ENCODE peak calls at places on chromosome 11, in five cellular contexts. R, D, C, X and Q are unnamed samples.

GRCh38 chr11:72676874-72677341 is 2.7 kb upstream of the PDE2A start:
- DNase-seq in R (peak), D (peak), C (peak), X (peak), Q (peak)

GRCh38 chr11:12430351-12430750 is 53.0 kb downstream of the PARVA start:
- DNase-seq in R (no peak), D (peak), C (no peak), X (no peak), Q (peak)

GRCh38 chr11:113519989-113520613 is 44.9 kb upstream of the DRD2 start:
- DNase-seq in R (no peak), D (no peak), C (no peak), X (no peak), Q (no peak)

GRCh38 chr11:67272327-67273259 is 6.3 kb downstream of the GRK2 start:
- DNase-seq in R (no peak), D (no peak), C (no peak), X (no peak), Q (no peak)

GRCh38 chr11:104352036-104352435 is 188.1 kb upstream of the PDGFD start:
- DNase-seq in R (no peak), D (no peak), C (no peak), X (no peak), Q (no peak)

GRCh38 chr11:59216654-59217640 is 4.2 kb upstream of the MPEG1 start:
- DNase-seq in R (no peak), D (peak), C (no peak), X (no peak), Q (no peak)

GRCh38 chr11:94895451-94895850 is 77.9 kb downstream of the CWC15 start:
- DNase-seq in R (no peak), D (peak), C (no peak), X (no peak), Q (peak)

GRCh38 chr11:33475999-33476398 is 218.8 kb downstream of the HIPK3 start:
- DNase-seq in R (no peak), D (peak), C (no peak), X (no peak), Q (peak)

GRCh38 chr11:206516-207212 is 535 bp downstream of the BET1L start:
- DNase-seq in R (no peak), D (no peak), C (peak), X (peak), Q (peak)

GRCh38 chr11:32890843-32891656 is 1.6 kb upstream of the QSER1 start:
- DNase-seq in R (peak), D (no peak), C (no peak), X (no peak), Q (no peak)

GRCh38 chr11:101369835-101370234 is 214.0 kb downstream of the TRPC6 start:
- DNase-seq in R (no peak), D (no peak), C (no peak), X (no peak), Q (no peak)

GRCh38 chr11:71310184-71310583 is 57.8 kb upstream of the SHANK2 start:
- DNase-seq in R (no peak), D (no peak), C (no peak), X (no peak), Q (no peak)

GRCh38 chr11:75333022-75333806 is 18.2 kb downstream of the ARRB1 start:
- DNase-seq in R (no peak), D (no peak), C (no peak), X (no peak), Q (no peak)

GRCh38 chr11:112219476-112220232 is 6.6 kb upstream of the PTS start:
- DNase-seq in R (peak), D (peak), C (peak), X (no peak), Q (peak)

GRCh38 chr11:104256525-104256924 is 92.6 kb upstream of the PDGFD start:
- DNase-seq in R (no peak), D (peak), C (no peak), X (no peak), Q (peak)

GRCh38 chr11:41189711-41190477 is 269.6 kb downstream of the LRRC4C start:
- DNase-seq in R (no peak), D (no peak), C (no peak), X (no peak), Q (no peak)

GRCh38 chr11:44199298-44199697 is 103.8 kb downstream of the EXT2 start:
- DNase-seq in R (peak), D (no peak), C (no peak), X (no peak), Q (no peak)

GRCh38 chr11:18581825-18582224 is 6.7 kb downstream of the UEVLD start:
- DNase-seq in R (no peak), D (no peak), C (no peak), X (no peak), Q (no peak)

GRCh38 chr11:116832350-116833290 is 2.9 kb downstream of the APOC3 start:
- DNase-seq in R (no peak), D (no peak), C (no peak), X (no peak), Q (no peak)
- H3K9ac ChIP-seq in R (no peak), D (no peak), C (no peak), X (no peak), Q (no peak)

GRCh38 chr11:85787809-85788805 is 22.8 kb downstream of the SYTL2 start:
- DNase-seq in R (no peak), D (peak), C (no peak), X (no peak), Q (no peak)
- H2BK15ac ChIP-seq in R (no peak), D (no peak), C (no peak), X (no peak), Q (no peak)

GRCh38 chr11:3635641-3636375 is 6.0 kb downstream of the ART5 start:
- DNase-seq in R (no peak), D (no peak), C (no peak), X (no peak), Q (no peak)
- H2AFZ ChIP-seq in R (no peak), D (no peak), C (no peak), X (no peak), Q (no peak)

DNA sequence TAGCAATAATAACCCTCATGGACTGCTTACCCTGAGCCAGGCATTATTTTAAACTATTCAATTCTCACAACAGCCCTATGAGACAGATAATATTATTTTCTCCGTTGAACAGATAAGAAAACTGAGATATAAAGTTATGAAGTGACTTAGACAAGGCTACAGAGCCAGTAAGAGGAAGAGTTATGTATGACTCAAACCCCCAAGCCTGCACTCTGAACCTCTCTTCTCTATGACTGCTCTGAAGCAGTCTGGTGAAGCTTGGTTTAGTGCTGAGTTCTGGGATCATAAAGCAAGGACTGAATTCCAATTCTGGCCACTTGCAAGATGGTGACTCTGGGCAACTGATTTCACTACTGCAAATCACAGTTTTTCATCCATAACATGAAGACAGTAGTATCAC is 34.5 kb downstream of the TNKS1BP1 start:
- DNase-seq in R (no peak), D (peak), C (no peak), X (no peak), Q (peak)
- H3K9ac ChIP-seq in R (no peak), D (no peak), C (no peak), X (no peak), Q (peak)

GRCh38 chr11:61776561-61777075 is 15.8 kb downstream of the TMEM258 start:
- DNase-seq in R (peak), D (peak), C (no peak), X (peak), Q (peak)

GRCh38 chr11:61778357-61778886 is 14.0 kb downstream of the TMEM258 start:
- DNase-seq in R (no peak), D (no peak), C (no peak), X (no peak), Q (no peak)

GRCh38 chr11:61775606-61776554 is 16.5 kb downstream of the TMEM258 start:
- DNase-seq in R (no peak), D (no peak), C (no peak), X (no peak), Q (no peak)

GRCh38 chr11:61778920-61779650 is 13.3 kb downstream of the TMEM258 start:
- DNase-seq in R (peak), D (no peak), C (no peak), X (no peak), Q (no peak)

GRCh38 chr11:61777234-61778090 is 14.9 kb downstream of the TMEM258 start:
- DNase-seq in R (peak), D (no peak), C (no peak), X (peak), Q (no peak)
- H2BK15ac ChIP-seq in R (no peak), D (no peak), C (no peak), X (no peak), Q (no peak)

DNA sequence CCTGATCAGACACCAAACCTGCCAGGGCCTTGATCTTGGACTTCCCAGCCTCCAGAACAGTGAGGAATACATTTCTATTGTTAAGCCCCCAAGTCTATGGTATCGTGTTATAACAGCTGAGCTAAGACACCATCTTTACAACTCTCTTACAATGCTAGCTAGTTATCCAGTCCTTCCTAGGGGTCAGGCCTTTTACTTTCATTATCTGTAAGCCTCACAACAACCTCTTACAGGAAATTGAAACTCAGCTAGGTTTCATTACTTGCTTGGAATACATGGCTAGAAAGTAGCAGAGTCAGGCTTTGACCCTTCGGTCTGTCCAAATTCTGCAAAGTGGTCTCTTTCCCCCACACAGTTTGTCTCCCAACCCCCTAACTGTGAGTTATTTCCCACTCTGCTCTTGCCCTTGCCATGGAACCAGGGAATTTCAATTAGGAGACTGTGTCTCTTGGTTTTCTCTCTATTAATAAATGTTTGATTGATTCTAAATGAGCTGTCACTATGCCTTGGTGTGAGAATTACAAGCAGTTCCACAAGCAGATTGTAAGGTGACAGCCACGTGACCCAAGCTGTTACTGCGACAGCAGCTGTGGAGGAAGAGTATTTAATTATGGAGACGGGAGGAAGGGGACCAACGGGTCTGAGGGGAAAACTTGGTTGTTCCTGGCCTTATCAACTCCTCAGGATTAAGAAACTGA is 38.4 kb upstream of the CLMP start:
- DNase-seq in R (no peak), D (no peak), C (no peak), X (no peak), Q (peak)
- H2AFZ ChIP-seq in R (peak), D (peak), C (peak), X (no peak), Q (no peak)

GRCh38 chr11:106132582-106133354 is 55.3 kb downstream of the AASDHPPT start:
- DNase-seq in R (no peak), D (no peak), C (no peak), X (no peak), Q (no peak)

GRCh38 chr11:106128740-106129139 is 51.3 kb downstream of the AASDHPPT start:
- DNase-seq in R (no peak), D (no peak), C (no peak), X (no peak), Q (no peak)

GRCh38 chr11:106133529-106133928 is 56.1 kb downstream of the AASDHPPT start:
- DNase-seq in R (no peak), D (no peak), C (no peak), X (no peak), Q (no peak)

GRCh38 chr11:106127604-106128003 is 50.1 kb downstream of the AASDHPPT start:
- DNase-seq in R (no peak), D (no peak), C (no peak), X (no peak), Q (no peak)

GRCh38 chr11:106131998-106132397 is 54.5 kb downstream of the AASDHPPT start:
- DNase-seq in R (peak), D (no peak), C (no peak), X (no peak), Q (no peak)
- H3K9ac ChIP-seq in R (no peak), D (no peak), C (no peak), X (no peak), Q (no peak)

GRCh38 chr11:73787643-73788537 is at the start of gene MRPL48:
- DNase-seq in R (peak), D (peak), C (peak), X (peak), Q (peak)
- H2BK15ac ChIP-seq in R (no peak), D (peak), C (peak), X (peak), Q (peak)